ENCODE peak calls at places on chromosomes 6 and 20, in four cellular contexts. W is cardiac muscle cell, V is psoas muscle, E is retinal pigment epithelial cell. L is an unnamed sample.

GRCh38 chr6:109279628-109280027 is 102.6 kb downstream of the CD164 start:
- DNase-seq in W (no peak), V (no peak), E (no peak), L (no peak)

GRCh38 chr20:53050338-53050737 is 78.2 kb downstream of the TSHZ2 start:
- DNase-seq in W (no peak), V (no peak), E (no peak), L (no peak)

GRCh38 chr6:142605922-142606321 is 304.1 kb downstream of the ADGRG6 start:
- DNase-seq in W (peak), V (no peak), E (no peak), L (no peak)

GRCh38 chr6:45663181-45664180 is 285.7 kb upstream of the SUPT3H start:
- DNase-seq in W (peak), V (peak), E (no peak), L (no peak)

GRCh38 chr6:79764758-79765157 is 133.6 kb downstream of the SH3BGRL2 start:
- DNase-seq in W (no peak), V (no peak), E (no peak), L (no peak)

GRCh38 chr6:159654483-159655098 is 38.5 kb downstream of the SOD2 start:
- DNase-seq in W (peak), V (no peak), E (no peak), L (no peak)

GRCh38 chr6:158817298-158818007 is 1.7 kb downstream of the EZR start:
- DNase-seq in W (no peak), V (no peak), E (no peak), L (no peak)

GRCh38 chr6:37872385-37872768 is 52.9 kb downstream of the ZFAND3 start:
- DNase-seq in W (no peak), V (no peak), E (no peak), L (no peak)

GRCh38 chr20:29497261-29497671 is 1760.2 kb upstream of the DEFB115 start:
- DNase-seq in W (peak), V (peak), E (no peak), L (peak)

GRCh38 chr6:35024601-35025054 is 116.5 kb downstream of the TCP11 start:
- DNase-seq in W (peak), V (peak), E (peak), L (no peak)

GRCh38 chr6:32108094-32108627 is 977 bp downstream of the TNXB start:
- DNase-seq in W (peak), V (peak), E (no peak), L (no peak)

GRCh38 chr6:56752009-56752408 is 109.3 kb upstream of the DST start:
- DNase-seq in W (peak), V (no peak), E (peak), L (no peak)

GRCh38 chr6:76555090-76555489 is 482.6 kb upstream of the IMPG1 start:
- DNase-seq in W (no peak), V (no peak), E (no peak), L (no peak)

GRCh38 chr20:44039147-44039546 is 124.5 kb downstream of the TOX2 start:
- DNase-seq in W (no peak), V (no peak), E (no peak), L (no peak)

GRCh38 chr6:32764050-32764449 is 718 bp upstream of the HLA-DQB2 start:
- DNase-seq in W (no peak), V (no peak), E (no peak), L (no peak)

GRCh38 chr20:10982692-10983091 is 308.9 kb upstream of the JAG1 start:
- DNase-seq in W (peak), V (peak), E (peak), L (peak)

GRCh38 chr6:36686668-36687513 is 8.4 kb downstream of the CDKN1A start:
- DNase-seq in W (no peak), V (peak), E (no peak), L (no peak)

GRCh38 chr6:159978291-159979135 is 9.6 kb downstream of the IGF2R start:
- DNase-seq in W (no peak), V (no peak), E (no peak), L (no peak)

GRCh38 chr6:109687271-109687721 is 3.7 kb downstream of the AK9 start:
- DNase-seq in W (peak), V (no peak), E (peak), L (peak)

GRCh38 chr20:60008130-60008808 is 50.0 kb downstream of the CDH26 start:
- DNase-seq in W (no peak), V (no peak), E (no peak), L (no peak)

GRCh38 chr6:34517966-34518365 is 38.2 kb downstream of the SPDEF start:
- DNase-seq in W (no peak), V (peak), E (no peak), L (no peak)

GRCh38 chr6:32835167-32835893 is 3.2 kb downstream of the TAP2 start:
- DNase-seq in W (no peak), V (no peak), E (no peak), L (no peak)

GRCh38 chr20:44909872-44910689 is at the start of gene PABPC1L:
- DNase-seq in W (peak), V (peak), E (no peak), L (no peak)

GRCh38 chr6:127118505-127119360 is at the start of gene RSPO3:
- DNase-seq in W (peak), V (peak), E (no peak), L (no peak)

GRCh38 chr20:38143646-38144554 is 21.2 kb downstream of the TGM2 start:
- DNase-seq in W (peak), V (no peak), E (peak), L (peak)

GRCh38 chr6:106146852-106147351 is 60.8 kb downstream of the PRDM1 start:
- DNase-seq in W (no peak), V (no peak), E (no peak), L (no peak)

GRCh38 chr6:43801489-43802181 is 31.6 kb downstream of the VEGFA start:
- DNase-seq in W (no peak), V (no peak), E (no peak), L (no peak)

GRCh38 chr6:130965657-130966056 is 97.4 kb downstream of the EPB41L2 start:
- DNase-seq in W (peak), V (no peak), E (no peak), L (no peak)

GRCh38 chr20:60224914-60225313 is 266.7 kb downstream of the CDH26 start:
- DNase-seq in W (no peak), V (no peak), E (no peak), L (no peak)

GRCh38 chr20:46148313-46149213 is 30.4 kb downstream of the CD40 start:
- DNase-seq in W (no peak), V (no peak), E (no peak), L (no peak)

GRCh38 chr6:161139766-161140553 is 133.9 kb downstream of the AGPAT4 start:
- DNase-seq in W (no peak), V (peak), E (no peak), L (no peak)

GRCh38 chr20:23684261-23684660 is 4.6 kb downstream of the CST4 start:
- DNase-seq in W (no peak), V (no peak), E (no peak), L (no peak)

GRCh38 chr6:134437376-134437775 is 119.5 kb upstream of the SGK1 start:
- DNase-seq in W (peak), V (no peak), E (no peak), L (no peak)

GRCh38 chr6:134438825-134439224 is 120.9 kb upstream of the SGK1 start:
- DNase-seq in W (no peak), V (no peak), E (no peak), L (no peak)

GRCh38 chr6:134436281-134436815 is 118.4 kb upstream of the SGK1 start:
- DNase-seq in W (peak), V (no peak), E (peak), L (peak)

GRCh38 chr6:134435814-134436280 is 117.9 kb upstream of the SGK1 start:
- DNase-seq in W (no peak), V (no peak), E (no peak), L (no peak)

DNA sequence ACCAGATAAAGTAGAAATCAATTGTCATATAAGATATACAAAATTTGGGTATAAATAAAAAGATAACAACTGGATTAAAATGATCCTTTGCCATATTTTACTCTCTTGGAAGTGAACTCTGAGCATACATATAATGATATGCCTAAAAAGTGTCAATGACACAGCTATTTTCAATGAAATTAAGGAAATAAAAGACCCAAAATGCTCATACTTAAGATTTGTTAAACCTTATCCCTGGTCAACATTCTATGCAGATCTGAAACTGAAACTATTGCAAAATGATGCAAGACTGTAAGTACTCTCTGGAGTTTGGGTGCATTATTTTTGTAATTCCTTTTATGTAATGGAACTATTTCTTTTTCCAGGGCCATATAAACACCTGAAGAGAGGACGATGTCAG is 119.0 kb upstream of the SGK1 start:
- DNase-seq in W (peak), V (no peak), E (no peak), L (no peak)
- H3K4me3 ChIP-seq in W (no peak), V (no peak), E (no peak), L (no peak)

GRCh38 chr6:122406187-122406586 is 6.7 kb downstream of the HSF2 start:
- DNase-seq in W (no peak), V (no peak), E (no peak), L (no peak)

GRCh38 chr6:122407712-122408111 is 8.3 kb downstream of the HSF2 start:
- DNase-seq in W (no peak), V (no peak), E (no peak), L (no peak)

GRCh38 chr6:122408240-122408639 is 8.8 kb downstream of the HSF2 start:
- DNase-seq in W (no peak), V (no peak), E (no peak), L (no peak)

GRCh38 chr6:122408697-122409458 is 9.4 kb downstream of the HSF2 start:
- DNase-seq in W (no peak), V (no peak), E (no peak), L (no peak)

DNA sequence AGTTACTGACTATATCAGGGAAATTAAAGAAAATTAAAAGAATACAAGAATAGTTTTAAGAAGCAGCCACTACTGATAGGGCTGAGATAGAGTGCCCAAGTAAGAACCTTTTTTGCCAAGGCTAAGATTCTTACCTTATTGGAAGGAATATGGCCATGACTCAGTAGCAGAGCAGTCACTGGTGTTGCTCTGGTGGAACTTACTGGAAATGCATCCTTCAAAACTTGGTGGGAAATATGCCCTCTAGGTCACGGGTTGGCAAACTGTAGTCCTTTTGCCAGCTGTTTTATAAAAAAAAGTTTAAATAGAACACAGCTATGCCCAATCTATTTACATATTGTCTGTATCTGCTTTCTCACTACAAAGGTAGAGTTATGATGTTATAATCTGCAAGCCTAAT is 6.0 kb downstream of the HSF2 start:
- DNase-seq in W (peak), V (no peak), E (no peak), L (no peak)
- TF ChIP-seq CTCF in W (no peak), V (peak), E (no peak), L (peak)

GRCh38 chr20:3781153-3781910 is at the start of gene SPEF1:
- DNase-seq in W (peak), V (peak), E (peak), L (no peak)
- H3K4me3 ChIP-seq in W (peak), V (peak), E (peak), L (peak)

DNA sequence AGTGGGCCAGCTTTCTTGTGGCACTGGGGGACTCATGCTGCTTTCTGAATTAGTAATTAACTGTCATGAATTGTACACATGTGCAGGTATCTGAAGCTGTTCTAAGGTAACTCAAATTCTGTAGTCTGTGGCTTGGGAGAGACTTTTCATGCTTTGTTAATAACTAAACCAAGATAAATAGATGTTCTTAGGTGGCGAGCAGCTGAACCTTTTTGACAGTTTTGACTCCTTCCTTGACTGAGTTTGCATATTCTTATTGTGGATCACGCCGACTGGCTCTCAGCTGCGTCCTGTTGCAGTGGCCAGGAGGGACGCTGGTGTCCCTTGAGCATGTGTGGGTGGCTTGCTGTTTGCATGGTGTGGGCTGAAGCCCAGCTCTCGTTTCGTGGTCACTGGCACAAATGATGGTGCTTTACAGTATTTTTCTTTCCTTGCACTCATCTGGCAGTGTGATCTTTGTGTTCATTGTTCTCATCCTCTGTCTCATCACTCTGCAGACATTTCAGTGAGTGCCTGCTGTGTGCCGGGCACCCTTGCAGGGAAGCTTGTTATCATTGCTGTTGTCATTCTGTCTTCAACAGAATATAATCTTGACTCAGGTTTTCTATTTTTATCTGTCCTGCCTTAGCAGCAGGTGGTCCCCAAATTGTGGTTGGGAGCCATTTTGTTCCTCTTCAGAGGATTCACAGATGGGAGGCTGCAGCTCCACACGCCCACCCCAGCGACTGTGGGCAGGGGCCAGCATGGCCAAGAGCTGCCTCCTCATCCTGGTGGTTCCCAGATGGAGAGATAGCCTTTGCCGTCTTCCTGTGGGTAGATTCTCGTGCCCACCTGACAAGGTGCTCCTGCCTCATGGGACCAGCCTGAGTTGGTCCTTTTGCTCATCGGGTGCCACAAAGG is 39.6 kb downstream of the DUSP22 start:
- DNase-seq in W (no peak), V (peak), E (no peak), L (no peak)
- TF ChIP-seq CTCF in W (no peak), V (no peak), E (no peak), L (no peak)

GRCh38 chr6:152380351-152380767 is 256.8 kb downstream of the SYNE1 start:
- DNase-seq in W (peak), V (no peak), E (peak), L (no peak)
- H3K4me3 ChIP-seq in W (peak), V (peak), E (peak), L (peak)

DNA sequence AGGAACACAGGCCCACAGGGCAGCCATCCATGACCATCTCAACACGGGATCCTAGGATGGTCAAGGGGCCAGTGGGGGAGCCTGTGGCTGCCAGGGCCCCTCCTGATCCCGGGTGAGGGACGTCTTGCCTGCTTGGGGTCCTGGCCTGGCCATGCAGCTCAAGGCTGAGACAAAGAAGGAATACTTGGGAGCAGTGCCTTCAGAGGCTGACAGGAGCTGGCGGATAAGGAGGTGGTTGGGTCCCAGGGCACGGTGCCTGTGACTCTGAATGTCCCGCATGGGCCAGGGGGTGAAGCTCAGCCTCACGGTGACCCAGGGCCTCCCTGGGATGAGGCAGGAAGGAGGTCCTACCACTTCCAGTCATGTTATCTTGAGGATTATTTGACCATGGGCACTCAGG is 95.2 kb downstream of the SMOC2 start:
- DNase-seq in W (no peak), V (no peak), E (no peak), L (no peak)
- TF ChIP-seq CTCF in W (no peak), V (no peak), E (no peak), L (no peak)

DNA sequence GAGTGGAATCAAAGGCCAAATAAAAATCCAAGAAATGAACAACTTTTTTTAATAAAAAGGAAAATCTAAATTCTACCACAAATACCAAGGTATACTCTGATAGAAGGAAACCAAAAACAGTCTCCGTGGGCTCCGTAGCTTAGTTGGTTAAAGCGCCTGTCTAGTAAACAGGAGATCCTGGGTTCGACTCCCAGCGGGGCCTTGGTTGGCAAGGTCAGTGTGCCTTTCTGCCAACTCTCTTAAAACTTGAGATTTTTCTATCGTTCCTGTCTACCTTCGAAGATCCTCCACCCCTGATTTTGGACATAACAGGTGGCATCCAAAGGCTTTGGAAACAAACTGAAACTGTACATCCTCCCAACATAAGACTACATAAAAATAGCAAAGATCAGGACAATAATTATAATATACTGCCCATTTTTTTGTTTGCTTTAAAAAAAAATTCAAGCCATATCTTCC is 197.9 kb downstream of the TRIM27 start:
- DNase-seq in W (no peak), V (no peak), E (no peak), L (no peak)
- H3K4me3 ChIP-seq in W (no peak), V (no peak), E (no peak), L (no peak)

L was measured in epithelial cell of proximal tubule.